ENCODE peak calls at places on chromosomes 7 and 10, in five cellular contexts. G is activated effector memory CD4-positive, alpha-beta T cell treated with anti-CD3 and anti-CD28 coated beads, Interleukin-2, amount 50 U/mL, for 16 hours; K is CD4-positive, CD25-positive, alpha-beta regulatory T cell; Z is naive B cell; E is left cardiac atrium. V is an unnamed sample.

GRCh38 chr10:29634764-29635625 is at the start of gene SVIL:
- DNase-seq in G (no peak), K (no peak), Z (no peak), E (peak; percentile 67), V (no peak)

GRCh38 chr10:128567561-128567960 is 441.3 kb upstream of the MKI67 start:
- DNase-seq in G (no peak), K (no peak), Z (no peak), E (peak; percentile 36), V (no peak)

GRCh38 chr7:151012921-151013347 is 11.4 kb downstream of the ATG9B start:
- DNase-seq in G (no peak), K (no peak), Z (peak; percentile 25), E (no peak), V (peak; percentile 58)

GRCh38 chr7:139321071-139321745 is 19.9 kb upstream of the FMC1 start:
- DNase-seq in G (no peak), K (no peak), Z (no peak), E (no peak), V (no peak)

GRCh38 chr7:27123021-27123476 is 7.5 kb downstream of the HOXA4 start:
- DNase-seq in G (peak; percentile 53), K (no peak), Z (no peak), E (no peak), V (no peak)

GRCh38 chr7:117322741-117323584 is at the start of gene WNT2:
- DNase-seq in G (no peak), K (no peak), Z (no peak), E (no peak), V (peak; percentile 77)

GRCh38 chr7:34064511-34065158 is 159.3 kb downstream of the BMPER start:
- DNase-seq in G (no peak), K (no peak), Z (no peak), E (no peak), V (no peak)

GRCh38 chr7:30733691-30734090 is 18.2 kb upstream of the INMT start:
- DNase-seq in G (no peak), K (no peak), Z (no peak), E (no peak), V (no peak)

GRCh38 chr10:29160110-29160669 is 128.7 kb upstream of the LYZL1 start:
- DNase-seq in G (no peak), K (no peak), Z (no peak), E (no peak), V (no peak)

GRCh38 chr10:76885815-76886214 is 751.8 kb downstream of the KCNMA1 start:
- DNase-seq in G (no peak), K (no peak), Z (no peak), E (peak; percentile 53), V (no peak)

GRCh38 chr10:15461353-15462108 is 90.4 kb upstream of the FAM171A1 start:
- DNase-seq in G (no peak), K (peak; percentile 5), Z (no peak), E (peak; percentile 42), V (no peak)

GRCh38 chr10:122325235-122325634 is 49.3 kb upstream of the PLEKHA1 start:
- DNase-seq in G (no peak), K (no peak), Z (no peak), E (no peak), V (no peak)